ENCODE peak calls at places on chromosomes 16 and 17, in eight cellular contexts. I is thoracic aorta; K is stomach; Q is fibroblast of lung; V is tibial artery; U is colonic mucosa; W is prostate gland; Z is CD8-positive, alpha-beta memory T cell. P is an unnamed sample.

GRCh38 chr16:73037331-73037745 is 10.6 kb downstream of the ZFHX3 start:
- DNase-seq in Q (no peak), Z (no peak), K (peak; percentile 54), I (no peak), V (peak; percentile 62), W (no peak), U (no peak), P (no peak)

GRCh38 chr16:16045311-16045710 is 95.9 kb downstream of the ABCC1 start:
- DNase-seq in W (no peak), V (no peak), K (no peak), I (no peak), U (no peak), Z (no peak), Q (no peak), P (no peak)

GRCh38 chr16:83952587-83952939 is 477 bp upstream of the OSGIN1 start:
- DNase-seq in U (no peak), Q (peak; percentile 72), Z (no peak), K (peak; percentile 35), V (no peak), W (peak; percentile 21), I (no peak), P (no peak)

GRCh38 chr17:1047177-1047885 is 50.4 kb downstream of the TIMM22 start:
- DNase-seq in I (peak; percentile 81), U (no peak), Z (no peak), Q (peak; percentile 64), W (no peak), V (peak; percentile 95), K (no peak), P (no peak)

GRCh38 chr16:67731071-67731810 is 12.1 kb upstream of the GFOD2 start:
- DNase-seq in K (no peak), Z (no peak), V (no peak), U (no peak), W (no peak), Q (no peak), I (no peak), P (no peak)

GRCh38 chr16:67013823-67014640 is 14.9 kb upstream of the CBFB start:
- DNase-seq in Q (peak; percentile 48), K (peak; percentile 68), V (peak; percentile 95), I (no peak), U (peak; percentile 59), W (peak; percentile 26), Z (peak; percentile 69), P (no peak)

GRCh38 chr16:11295672-11296071 is 14.5 kb upstream of the PRM1 start:
- DNase-seq in V (no peak), U (no peak), Q (no peak), K (no peak), Z (no peak), I (no peak), W (no peak), P (no peak)

GRCh38 chr17:7582401-7583252 is 1.0 kb upstream of the MPDU1 start:
- DNase-seq in V (peak; percentile 76), I (no peak), Q (no peak), U (no peak), K (no peak), W (no peak), Z (no peak), P (no peak)

GRCh38 chr17:38706625-38707298 is 1.7 kb downstream of the MLLT6 start:
- DNase-seq in W (no peak), V (no peak), U (peak; percentile 57), Z (peak; percentile 51), I (no peak), K (no peak), Q (no peak), P (no peak)

GRCh38 chr17:43755389-43755875 is 3.2 kb downstream of the SOST start:
- DNase-seq in Q (peak; percentile 60), W (no peak), I (no peak), Z (no peak), V (no peak), U (no peak), K (no peak), P (no peak)

GRCh38 chr17:40576113-40576740 is 11.0 kb upstream of the CCR7 start:
- DNase-seq in W (no peak), K (no peak), Q (no peak), V (no peak), I (no peak), U (no peak), Z (no peak), P (no peak)

GRCh38 chr17:17063546-17064122 is 21.4 kb downstream of the MPRIP start:
- DNase-seq in U (no peak), K (peak; percentile 39), V (peak; percentile 94), W (no peak), I (no peak), Z (no peak), Q (no peak), P (no peak)

GRCh38 chr16:89270666-89271345 is 53.3 kb downstream of the ZNF778 start:
- DNase-seq in V (peak; percentile 58), Q (no peak), Z (no peak), W (no peak), I (no peak), K (no peak), U (no peak), P (no peak)

GRCh38 chr16:57859331-57859730 is 57.0 kb upstream of the KIFC3 start:
- DNase-seq in V (no peak), W (no peak), Z (no peak), K (no peak), I (no peak), Q (peak; percentile 62), U (no peak), P (no peak)

DNA sequence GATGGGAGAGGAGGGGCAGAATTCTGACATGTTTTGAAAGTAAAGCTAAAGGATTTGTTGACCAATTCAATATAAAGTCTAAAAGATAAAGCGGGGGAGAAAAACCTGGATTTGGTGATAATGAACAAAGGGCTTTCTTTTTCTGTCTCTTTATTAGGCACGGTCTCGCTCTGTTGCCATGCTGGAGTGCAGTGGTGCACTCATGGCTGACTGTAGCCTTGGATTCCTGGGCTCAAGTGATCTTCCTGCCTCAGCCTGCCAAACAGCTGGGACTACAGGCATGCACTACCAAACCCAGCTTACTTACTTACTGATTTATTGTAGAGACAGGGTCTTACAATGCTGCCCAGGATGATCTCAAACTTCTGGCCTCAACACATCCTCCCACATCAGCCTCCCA is 7.5 kb downstream of the CDR2 start:
- DNase-seq in W (no peak), K (no peak), V (no peak), U (no peak), Z (no peak), I (no peak), Q (no peak), P (no peak)
- H3K36me3 ChIP-seq in W (no peaks in the 10 kb centered on the region), K (peaks cover 33% of the 10 kb centered on the region), V (peaks cover 26% of the 10 kb centered on the region), U (peaks cover 6% of the 10 kb centered on the region), Z (peaks cover 26% of the 10 kb centered on the region), I (peaks cover 22% of the 10 kb centered on the region), Q (peaks cover 6% of the 10 kb centered on the region), P (peaks cover 9% of the 10 kb centered on the region)

GRCh38 chr16:81528258-81528657 is 83.7 kb downstream of the CMIP start:
- DNase-seq in W (no peak), U (no peak), Q (no peak), K (no peak), Z (no peak), V (no peak), I (no peak), P (no peak)
- H3K36me3 ChIP-seq in W (no peaks in the 10 kb centered on the region), U (no peaks in the 10 kb centered on the region), Q (no peaks in the 10 kb centered on the region), K (peaks cover 3% of the 10 kb centered on the region), Z (no peaks in the 10 kb centered on the region), V (no peaks in the 10 kb centered on the region), I (no peaks in the 10 kb centered on the region), P (no peaks in the 10 kb centered on the region)

DNA sequence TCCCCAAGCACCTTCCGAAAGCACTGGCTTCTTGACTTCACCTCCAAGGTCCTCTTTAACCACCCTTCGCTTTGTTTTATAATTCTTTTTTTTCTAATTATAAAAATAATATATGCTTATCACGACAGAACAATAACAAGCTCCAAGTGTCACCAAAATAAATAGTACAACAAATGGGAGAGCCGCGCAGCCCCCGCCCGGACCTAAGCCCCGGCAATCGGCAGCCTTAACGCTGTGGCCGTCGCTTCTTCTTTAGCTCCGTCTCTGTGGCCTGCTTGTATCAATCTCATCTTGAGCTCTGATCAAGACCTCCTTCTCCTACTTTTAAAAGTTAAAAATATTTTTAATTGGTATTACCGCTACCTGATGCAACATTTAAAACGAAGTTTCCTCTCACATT is 42.7 kb downstream of the CYB5D2 start:
- DNase-seq in Z (no peak), U (no peak), Q (no peak), W (no peak), I (no peak), K (no peak), V (no peak), P (no peak)
- H3K36me3 ChIP-seq in Z (peaks cover 46% of the 10 kb centered on the region), U (peaks cover 4% of the 10 kb centered on the region), Q (peaks cover 29% of the 10 kb centered on the region), W (peaks cover 7% of the 10 kb centered on the region), I (peaks cover 36% of the 10 kb centered on the region), K (peaks cover 99% of the 10 kb centered on the region), V (peaks cover 85% of the 10 kb centered on the region), P (peaks cover 7% of the 10 kb centered on the region)

DNA sequence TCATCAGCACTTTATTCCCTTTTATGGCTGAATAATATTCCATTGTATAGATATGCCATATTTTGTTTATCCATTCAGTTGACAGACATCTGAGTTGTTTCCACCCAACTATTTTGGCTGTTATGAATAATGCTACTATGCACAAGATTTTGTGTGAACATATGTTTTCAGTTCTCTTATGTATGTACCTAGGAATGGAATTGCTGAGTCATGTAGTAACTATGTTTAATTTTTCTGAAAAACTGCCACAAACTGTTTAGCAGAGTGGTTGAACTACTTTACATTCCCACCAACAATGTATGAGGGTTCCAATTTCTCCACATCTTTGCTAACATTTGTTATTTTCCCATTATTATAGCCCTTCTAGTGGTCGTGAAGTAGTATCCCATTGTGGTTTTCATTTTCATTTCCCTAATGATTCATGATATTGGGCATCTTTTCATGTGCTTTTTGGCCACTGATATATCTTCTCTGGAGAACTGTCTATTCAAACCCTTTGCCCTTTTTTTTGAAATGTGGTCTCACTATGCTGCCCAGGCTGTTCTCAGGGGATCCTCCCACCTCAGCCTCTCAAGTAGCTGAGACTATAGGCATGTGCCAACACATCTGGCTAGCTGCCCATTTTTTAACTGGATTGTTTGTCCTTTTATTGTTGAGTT is 26.3 kb downstream of the SMURF2 start:
- DNase-seq in U (no peak), Z (no peak), W (no peak), V (no peak), I (no peak), K (no peak), Q (peak; percentile 91), P (no peak)
- H3K36me3 ChIP-seq in U (no peaks in the 10 kb centered on the region), Z (no peaks in the 10 kb centered on the region), W (no peaks in the 10 kb centered on the region), V (no peaks in the 10 kb centered on the region), I (no peaks in the 10 kb centered on the region), K (peaks cover 5% of the 10 kb centered on the region), Q (no peaks in the 10 kb centered on the region), P (no peaks in the 10 kb centered on the region)

DNA sequence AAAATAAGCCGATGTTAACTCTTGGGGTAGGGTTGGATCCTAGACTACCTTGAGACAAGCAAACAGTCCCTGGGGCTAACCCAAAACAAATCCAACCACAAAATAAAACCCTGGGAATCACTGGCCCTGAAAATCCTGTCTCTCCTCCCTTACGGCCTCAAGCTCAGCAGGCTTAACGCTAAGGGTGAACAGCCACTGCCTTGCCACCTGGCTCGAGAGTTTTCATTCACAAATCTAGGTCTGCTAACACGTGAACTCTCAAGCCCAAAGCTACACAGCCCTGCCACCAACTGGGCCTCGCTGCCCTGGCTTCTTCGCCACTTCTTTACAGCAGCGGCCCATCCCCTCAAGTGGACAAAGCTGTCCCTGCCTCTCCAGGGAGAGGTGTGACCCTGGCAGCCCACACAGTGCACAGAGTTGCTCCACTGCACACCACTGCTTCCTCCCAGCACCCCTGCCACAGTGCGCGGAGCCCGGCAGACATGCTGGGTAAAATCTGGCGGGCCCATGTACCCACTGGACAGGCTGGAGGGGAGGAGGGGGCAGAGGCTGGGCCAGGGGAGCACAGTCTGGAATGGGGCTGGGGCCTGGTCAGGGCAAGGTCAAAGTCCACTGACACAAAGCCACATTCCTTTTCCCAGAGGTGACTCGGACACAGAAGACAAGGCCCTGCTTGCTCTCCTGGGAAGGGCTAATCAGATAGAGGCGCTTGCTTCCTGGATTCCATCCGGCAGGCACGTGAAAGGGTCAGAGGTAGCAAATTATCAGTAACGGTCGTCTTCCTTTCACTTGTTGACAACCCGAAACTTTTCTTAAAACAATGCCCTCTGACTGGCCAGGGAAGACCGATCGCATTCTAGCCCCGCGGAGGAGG is 996 bp downstream of the PCYT2 start:
- DNase-seq in I (no peak), K (peak; percentile 62), W (no peak), Z (no peak), Q (no peak), V (no peak), U (peak; percentile 64), P (no peak)
- H3K36me3 ChIP-seq in I (peaks cover 28% of the 10 kb centered on the region), K (peaks cover 77% of the 10 kb centered on the region), W (peaks cover 10% of the 10 kb centered on the region), Z (peaks cover 26% of the 10 kb centered on the region), Q (peaks cover 44% of the 10 kb centered on the region), V (peaks cover 67% of the 10 kb centered on the region), U (peaks cover 13% of the 10 kb centered on the region), P (peaks cover 4% of the 10 kb centered on the region)